ENCODE peak calls at places on chromosomes 16 and 17, in four cellular contexts. S, K, T and C are unnamed samples.

GRCh38 chr17:45229681-45230409 is 8.2 kb downstream of the FMNL1 start:
- DNase-seq in S (peak), K (no peak), T (no peak), C (no peak)

GRCh38 chr17:6753006-6753445 is 2.8 kb upstream of the XAF1 start:
- DNase-seq in S (peak), K (peak), T (no peak), C (peak)

GRCh38 chr17:32533296-32533695 is 46.5 kb downstream of the CDK5R1 start:
- DNase-seq in S (no peak), K (no peak), T (no peak), C (no peak)

GRCh38 chr16:10895053-10895946 is 18.3 kb downstream of the CIITA start:
- DNase-seq in S (no peak), K (no peak), T (no peak), C (peak)

GRCh38 chr16:57603110-57604024 is 25.1 kb upstream of the ADGRG1 start:
- DNase-seq in S (peak), K (no peak), T (no peak), C (no peak)

GRCh38 chr16:85800321-85800669 is 800 bp downstream of the COX4I1 start:
- DNase-seq in S (no peak), K (no peak), T (no peak), C (peak)

GRCh38 chr16:27284865-27285675 is 16.5 kb upstream of the NSMCE1 start:
- DNase-seq in S (no peak), K (no peak), T (no peak), C (no peak)

GRCh38 chr16:87278191-87279093 is 38.8 kb downstream of the C16orf95 start:
- DNase-seq in S (peak), K (peak), T (peak), C (peak)

GRCh38 chr17:2776589-2777241 is 19.5 kb upstream of the RAP1GAP2 start:
- DNase-seq in S (no peak), K (no peak), T (peak), C (no peak)

GRCh38 chr17:48131216-48131824 is 23.8 kb downstream of the SNX11 start:
- DNase-seq in S (no peak), K (peak), T (no peak), C (peak)

GRCh38 chr16:4330277-4330882 is 14.5 kb downstream of the GLIS2 start:
- DNase-seq in S (peak), K (no peak), T (peak), C (peak)

GRCh38 chr17:38617967-38618760 is 12.4 kb upstream of the SRCIN1 start:
- DNase-seq in S (no peak), K (no peak), T (no peak), C (no peak)

GRCh38 chr16:52407778-52408177 is 139.2 kb downstream of the TOX3 start:
- DNase-seq in S (no peak), K (no peak), T (no peak), C (no peak)
- TF ChIP-seq CTCF in S (no peak), K (no peak), T (no peak), C (no peak)

GRCh38 chr16:50067290-50067853 is 1.6 kb downstream of the HEATR3 start:
- DNase-seq in S (no peak), K (peak), T (no peak), C (peak)
- TF ChIP-seq CTCF in S (no peak), K (peak), T (peak), C (peak)

GRCh38 chr17:57445772-57446472 is 189.6 kb downstream of the MSI2 start:
- DNase-seq in S (no peak), K (no peak), T (no peak), C (no peak)

GRCh38 chr17:57442914-57443571 is 186.7 kb downstream of the MSI2 start:
- DNase-seq in S (no peak), K (peak), T (no peak), C (peak)

GRCh38 chr17:57443781-57444180 is 187.5 kb downstream of the MSI2 start:
- DNase-seq in S (no peak), K (no peak), T (no peak), C (no peak)

GRCh38 chr17:57444632-57445031 is 188.3 kb downstream of the MSI2 start:
- DNase-seq in S (no peak), K (no peak), T (no peak), C (no peak)

GRCh38 chr17:57445051-57445450 is 188.7 kb downstream of the MSI2 start:
- DNase-seq in S (no peak), K (no peak), T (no peak), C (no peak)
- TF ChIP-seq CTCF in S (no peak), K (no peak), T (no peak), C (no peak)

GRCh38 chr16:19984136-19984535 is 89.6 kb downstream of the GPR139 start:
- DNase-seq in S (no peak), K (no peak), T (no peak), C (no peak)

GRCh38 chr16:19979638-19980037 is 94.1 kb downstream of the GPR139 start:
- DNase-seq in S (no peak), K (no peak), T (no peak), C (no peak)

DNA sequence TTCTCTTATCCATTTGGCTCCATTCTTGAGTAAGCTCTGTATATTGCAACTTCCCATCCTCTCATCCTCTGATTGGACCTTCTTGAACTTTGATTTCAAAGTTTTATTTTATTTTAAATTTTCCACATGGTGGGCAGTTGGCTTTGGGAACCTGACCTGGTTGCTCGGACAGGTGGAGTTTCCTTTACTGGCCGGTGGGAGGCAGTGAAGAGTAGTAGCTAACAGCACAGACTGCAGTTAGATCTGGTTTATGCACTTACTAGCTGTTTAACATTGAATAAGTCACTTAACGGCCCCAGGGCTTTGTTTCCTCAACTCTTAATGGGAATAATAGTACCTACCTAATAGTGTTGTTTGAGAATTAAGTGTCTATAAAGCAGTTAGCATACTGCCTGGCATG is 92.8 kb downstream of the GPR139 start:
- DNase-seq in S (no peak), K (no peak), T (no peak), C (no peak)
- TF ChIP-seq CTCF in S (no peak), K (peak), T (peak), C (no peak)